ENCODE peak calls at places on chromosomes 11 and 22, in seven cellular contexts. M, J, N, F, A, B and U are unnamed samples.

GRCh38 chr11:8871283-8871775 is 39.7 kb upstream of the AKIP1 start:
- DNase-seq in M (peak), N (peak), J (peak), F (peak), B (peak), A (peak), U (peak)

GRCh38 chr11:102940714-102941588 is 14.6 kb downstream of the MMP13 start:
- DNase-seq in A (peak), B (no peak), N (peak), F (peak), M (no peak), J (peak), U (peak)

GRCh38 chr11:10930224-10930960 is 72.5 kb upstream of the ZBED5 start:
- DNase-seq in A (no peak), F (peak), M (no peak), J (no peak), N (peak), B (no peak), U (peak)

GRCh38 chr11:82176945-82177344 is 556.7 kb downstream of the FAM181B start:
- DNase-seq in F (no peak), N (no peak), J (no peak), A (no peak), M (no peak), B (no peak), U (no peak)

GRCh38 chr11:75597636-75598035 is 35.6 kb downstream of the SERPINH1 start:
- DNase-seq in B (no peak), M (no peak), J (no peak), F (peak), N (no peak), A (peak), U (peak)

GRCh38 chr11:64559351-64560138 is 31.5 kb upstream of the SLC22A12 start:
- DNase-seq in N (no peak), A (no peak), F (no peak), J (no peak), M (no peak), B (no peak), U (no peak)

GRCh38 chr11:106468091-106468490 is 390.6 kb downstream of the AASDHPPT start:
- DNase-seq in J (peak), B (no peak), F (no peak), A (no peak), N (peak), M (no peak), U (no peak)

GRCh38 chr11:76162336-76163288 is 43.7 kb downstream of the WNT11 start:
- DNase-seq in J (no peak), M (no peak), F (no peak), B (no peak), A (no peak), N (no peak), U (peak)

GRCh38 chr11:87463486-87464102 is 425.9 kb downstream of the TMEM135 start:
- DNase-seq in B (no peak), J (peak), F (peak), M (no peak), N (peak), A (peak), U (peak)

GRCh38 chr11:69352715-69353325 is 58.9 kb downstream of the MYEOV start:
- DNase-seq in F (no peak), M (peak), B (no peak), N (peak), J (peak), A (peak), U (no peak)

GRCh38 chr22:20080445-20080775 is 369 bp downstream of the DGCR8 start:
- DNase-seq in B (peak), M (peak), N (peak), A (peak), J (peak), F (peak), U (peak)

GRCh38 chr22:45600791-45601730 is 70.6 kb upstream of the ATXN10 start:
- DNase-seq in B (no peak), M (no peak), N (peak), F (no peak), A (no peak), J (no peak), U (no peak)

GRCh38 chr11:75536786-75537629 is 11.3 kb upstream of the GDPD5 start:
- DNase-seq in N (peak), A (no peak), B (no peak), F (peak), M (no peak), J (no peak), U (no peak)

GRCh38 chr11:67542971-67543370 is 19.7 kb upstream of the CABP2 start:
- DNase-seq in N (no peak), F (no peak), M (no peak), J (no peak), B (no peak), A (no peak), U (no peak)

GRCh38 chr11:105466582-105467228 is 143.2 kb upstream of the GRIA4 start:
- DNase-seq in M (no peak), A (peak), N (peak), B (no peak), J (peak), F (no peak), U (no peak)

GRCh38 chr11:65204646-65205601 is 23.2 kb downstream of the CAPN1 start:
- DNase-seq in J (no peak), B (peak), M (peak), A (peak), N (peak), F (peak), U (peak)

GRCh38 chr11:1234054-1234720 is 11.3 kb downstream of the MUC5B start:
- DNase-seq in M (peak), B (no peak), F (no peak), J (no peak), N (no peak), A (no peak), U (no peak)

GRCh38 chr11:130166457-130166784 is 6.8 kb downstream of the ST14 start:
- DNase-seq in A (peak), F (no peak), M (no peak), B (no peak), N (peak), J (peak), U (peak)

GRCh38 chr11:97614571-97614970 is 1224.8 kb downstream of the JRKL start:
- DNase-seq in F (no peak), J (peak), A (peak), B (no peak), M (no peak), N (peak), U (no peak)

GRCh38 chr11:59425131-59425530 is 1.1 kb downstream of the OR5A2 start:
- DNase-seq in J (no peak), F (no peak), N (no peak), B (no peak), A (no peak), M (no peak), U (no peak)

GRCh38 chr11:64687204-64687603 is 35.8 kb downstream of the NRXN2 start:
- DNase-seq in B (peak), F (no peak), A (no peak), M (no peak), N (no peak), J (no peak), U (no peak)

GRCh38 chr11:3225159-3225758 is 6.6 kb upstream of the MRGPRG start:
- DNase-seq in B (no peak), M (no peak), F (peak), J (no peak), A (no peak), N (no peak), U (no peak)

GRCh38 chr11:19631657-19632325 is 80.8 kb upstream of the NAV2 start:
- DNase-seq in J (no peak), N (no peak), A (no peak), B (no peak), M (no peak), F (no peak), U (no peak)

GRCh38 chr11:95081412-95081811 is 8.2 kb upstream of the ENDOD1 start:
- DNase-seq in J (no peak), F (no peak), A (no peak), N (no peak), B (peak), M (no peak), U (no peak)

GRCh38 chr11:10497371-10498021 is 42.4 kb downstream of the AMPD3 start:
- DNase-seq in J (no peak), F (no peak), B (no peak), N (no peak), A (no peak), M (no peak), U (peak)

GRCh38 chr11:33734441-33735165 is 1.6 kb downstream of the CD59 start:
- DNase-seq in A (no peak), F (no peak), M (no peak), B (no peak), J (peak), N (no peak), U (peak)

GRCh38 chr11:44866301-44866700 is 84.4 kb downstream of the TP53I11 start:
- DNase-seq in F (no peak), B (no peak), A (no peak), M (no peak), J (no peak), N (no peak), U (no peak)

GRCh38 chr22:38347944-38348750 is 30.9 kb upstream of the CSNK1E start:
- DNase-seq in J (peak), N (peak), A (no peak), F (peak), B (no peak), M (peak), U (no peak)

GRCh38 chr11:123195182-123196059 is at the start of gene CLMP:
- DNase-seq in N (peak), A (no peak), J (peak), F (peak), B (peak), M (no peak), U (peak)

GRCh38 chr22:34885852-34886251 is 180.1 kb upstream of the ISX start:
- DNase-seq in A (no peak), F (no peak), N (no peak), J (no peak), B (no peak), M (no peak), U (no peak)

GRCh38 chr11:75768909-75769771 is 562 bp downstream of the DGAT2 start:
- DNase-seq in F (no peak), M (peak), J (no peak), A (no peak), B (no peak), N (no peak), U (no peak)

GRCh38 chr11:64593156-64594105 is 2.4 kb downstream of the SLC22A12 start:
- DNase-seq in N (no peak), F (no peak), A (no peak), J (no peak), M (peak), B (no peak), U (no peak)

GRCh38 chr11:124193221-124193945 is 10.2 kb downstream of the OR10D3 start:
- DNase-seq in N (no peak), B (no peak), A (no peak), M (no peak), F (no peak), J (no peak), U (no peak)

GRCh38 chr22:19998991-19999820 is 17.4 kb downstream of the ARVCF start:
- DNase-seq in A (no peak), N (no peak), B (no peak), M (no peak), J (no peak), F (no peak), U (peak)

GRCh38 chr11:61627831-61628753 is 47.2 kb upstream of the SYT7 start:
- DNase-seq in F (peak), N (peak), J (peak), M (peak), B (no peak), A (peak), U (peak)

GRCh38 chr11:24386551-24387404 is 110.1 kb upstream of the LUZP2 start:
- DNase-seq in M (no peak), J (peak), A (peak), N (peak), F (no peak), B (no peak), U (peak)